ENCODE peak calls at places on chromosomes 16 and 17, in ten cellular contexts. Z is PC-9; J is IMR-90; V is mucosa of descending colon; T is PC-3; U is adrenal gland; C is Peyer's patch; A is heart right ventricle; I is cardiac muscle cell; N is CD8-positive, alpha-beta T cell. M is an unnamed sample. For H3K4me1, the result is how much of the 10 kb centered on the place peaks cover.

GRCh38 chr16:13112639-13113038 is 211.2 kb downstream of the SHISA9 start:
- DNase-seq in Z (no peak), J (no peak), V (no peak), T (no peak), U (no peak), C (no peak), A (no peak), I (no peak), N (no peak), M (no peak)

GRCh38 chr16:87642491-87642890 is 40.2 kb downstream of the JPH3 start:
- DNase-seq in Z (no peak), J (no peak), V (no peak), T (no peak), U (no peak), C (no peak), A (no peak), I (no peak), N (no peak), M (no peak)

GRCh38 chr16:55126456-55126855 is 195.8 kb downstream of the IRX5 start:
- DNase-seq in Z (no peak), J (no peak), V (no peak), T (no peak), U (no peak), C (no peak), A (no peak), I (no peak), N (no peak), M (no peak)

GRCh38 chr16:55498101-55498500 is 10.8 kb upstream of the LPCAT2 start:
- DNase-seq in Z (no peak), J (no peak), V (no peak), T (no peak), U (no peak), C (no peak), A (no peak), I (no peak), N (no peak), M (no peak)

GRCh38 chr16:79816081-79816497 is 215.6 kb upstream of the MAF start:
- DNase-seq in Z (no peak), J (no peak), V (no peak), T (no peak), U (no peak), C (no peak), A (peak), I (no peak), N (no peak), M (peak)

GRCh38 chr16:54976651-54977200 is 46.1 kb downstream of the IRX5 start:
- DNase-seq in Z (no peak), J (no peak), V (no peak), T (no peak), U (no peak), C (no peak), A (no peak), I (no peak), N (no peak), M (no peak)

GRCh38 chr16:70258065-70258464 is 6.3 kb upstream of the EXOSC6 start:
- DNase-seq in Z (no peak), J (no peak), V (no peak), T (no peak), U (no peak), C (no peak), A (no peak), I (no peak), N (no peak), M (no peak)

GRCh38 chr17:83185023-83186002 is 105.9 kb downstream of the METRNL start:
- DNase-seq in Z (no peak), J (no peak), V (no peak), T (no peak), U (no peak), C (peak), A (no peak), I (no peak), N (peak), M (no peak)

GRCh38 chr17:17053446-17054379 is 11.5 kb downstream of the MPRIP start:
- DNase-seq in Z (no peak), J (no peak), V (no peak), T (no peak), U (peak), C (no peak), A (no peak), I (no peak), N (no peak), M (no peak)

GRCh38 chr16:66014221-66014620 is 352.3 kb upstream of the CDH5 start:
- DNase-seq in Z (no peak), J (no peak), V (no peak), T (no peak), U (no peak), C (no peak), A (no peak), I (no peak), N (no peak), M (no peak)

GRCh38 chr16:68375801-68376536 is 65.2 kb downstream of the PRMT7 start:
- DNase-seq in Z (no peak), J (no peak), V (no peak), T (no peak), U (no peak), C (no peak), A (no peak), I (no peak), N (no peak), M (no peak)

GRCh38 chr16:68374251-68374805 is 63.5 kb downstream of the PRMT7 start:
- DNase-seq in Z (no peak), J (no peak), V (no peak), T (no peak), U (no peak), C (no peak), A (no peak), I (no peak), N (no peak), M (no peak)

GRCh38 chr16:68376590-68376989 is 65.8 kb downstream of the PRMT7 start:
- DNase-seq in Z (no peak), J (no peak), V (no peak), T (no peak), U (no peak), C (no peak), A (no peak), I (no peak), N (no peak), M (no peak)

GRCh38 chr16:68373528-68374250 is 62.9 kb downstream of the PRMT7 start:
- DNase-seq in Z (no peak), J (no peak), V (no peak), T (no peak), U (no peak), C (no peak), A (no peak), I (no peak), N (no peak), M (no peak)

DNA sequence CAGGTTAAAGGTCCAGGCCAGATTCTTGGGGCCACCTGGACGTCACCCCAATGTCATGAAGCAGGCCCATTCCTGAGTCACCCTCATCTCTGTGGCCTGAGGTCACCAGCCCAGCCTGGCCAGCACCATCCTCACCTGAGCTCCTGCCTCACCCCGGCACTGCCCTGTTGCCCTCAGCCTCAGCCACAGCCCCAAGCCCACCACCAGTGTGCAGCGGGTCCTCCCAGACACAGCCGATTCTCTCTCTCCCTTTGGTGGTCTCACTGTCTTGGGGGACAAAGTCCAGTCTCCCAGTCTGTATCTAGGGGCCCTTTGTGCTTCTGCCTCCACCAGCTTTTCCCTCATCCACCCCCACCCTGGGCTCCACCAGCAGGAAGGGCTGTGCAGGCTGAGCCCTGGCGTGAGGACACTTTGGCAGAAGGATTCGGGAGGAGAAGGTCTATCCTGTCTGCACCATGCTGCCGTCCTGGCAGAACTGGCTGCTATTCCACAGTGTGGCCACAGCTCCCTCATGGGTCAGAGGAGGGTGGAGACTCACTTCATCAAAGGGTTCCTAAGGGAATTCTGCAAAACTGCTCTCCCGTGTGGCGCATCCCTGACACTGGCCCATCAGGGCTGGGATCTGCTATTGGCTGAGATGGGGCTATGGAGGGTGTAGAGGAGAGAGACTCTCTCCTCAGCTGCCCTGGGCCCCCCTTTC is 64.3 kb downstream of the PRMT7 start:
- DNase-seq in Z (no peak), J (no peak), V (no peak), T (no peak), U (no peak), C (no peak), A (no peak), I (no peak), N (no peak), M (no peak)
- H3K4me1 ChIP-seq in Z (under half), J (under half), V (under half), T (under half), U (under half), C (under half), A (under half), I (under half), N (under half), M (under half)

GRCh38 chr17:4908711-4909496 is 6.0 kb upstream of the CHRNE start:
- DNase-seq in Z (peak), J (peak), V (peak), T (peak), U (peak), C (peak), A (peak), I (peak), N (peak), M (peak)
- TF ChIP-seq CTCF in Z (peak), J (peak), V (peak), T (peak), U (peak), C (peak), A (peak), I (peak), N (peak), M (peak)

DNA sequence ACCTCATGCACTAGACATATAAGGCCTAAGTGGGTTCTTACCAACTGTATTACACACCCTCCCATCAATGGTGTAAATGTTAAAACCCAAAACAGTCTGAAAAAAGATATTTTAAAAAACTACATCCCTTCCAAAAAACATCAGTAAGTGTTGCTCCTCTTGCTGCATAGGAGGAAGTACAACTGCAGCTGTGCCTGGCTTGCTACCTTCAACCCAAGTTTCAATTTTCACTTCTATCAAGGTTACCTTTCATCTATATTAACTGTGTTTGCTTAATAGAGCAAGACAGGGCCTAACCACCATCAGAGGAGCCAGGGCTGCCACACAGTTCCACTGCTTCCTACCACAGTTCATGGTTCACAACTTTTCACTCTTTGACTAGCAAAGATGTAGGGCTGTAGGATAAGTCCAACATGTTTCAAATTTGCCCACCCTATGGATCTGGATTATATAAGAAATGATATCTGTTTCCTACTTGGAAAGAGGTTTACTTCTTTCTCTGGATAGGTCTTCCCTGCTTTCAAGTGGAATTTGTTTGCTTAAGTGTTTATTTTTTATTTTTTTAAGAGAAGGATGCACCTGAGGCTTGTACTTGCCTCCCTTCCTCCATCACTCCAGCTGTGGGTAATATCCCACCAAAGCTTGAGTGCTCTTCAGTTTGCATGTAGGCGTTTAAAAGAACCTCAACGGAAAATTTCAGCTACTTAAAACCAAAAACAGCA is 56.7 kb downstream of the GRB7 start:
- DNase-seq in Z (no peak), J (no peak), V (no peak), T (no peak), U (no peak), C (peak), A (no peak), I (no peak), N (no peak), M (no peak)
- H3K4me1 ChIP-seq in Z (under half), J (under half), V (under half), T (under half), U (under half), C (under half), A (under half), I (under half), N (half or more), M (under half)

GRCh38 chr17:12395733-12396354 is 269.8 kb upstream of the MYOCD start:
- DNase-seq in Z (no peak), J (no peak), V (no peak), T (peak), U (peak), C (no peak), A (no peak), I (peak), N (no peak), M (no peak)
- TF ChIP-seq CTCF in Z (peak), J (peak), V (peak), T (peak), U (peak), C (peak), A (peak), I (peak), N (no peak), M (peak)

GRCh38 chr17:40912506-40913220 is 24.8 kb downstream of the KRT23 start:
- DNase-seq in Z (no peak), J (no peak), V (no peak), T (peak), U (no peak), C (no peak), A (no peak), I (no peak), N (no peak), M (no peak)
- H3K4me1 ChIP-seq in Z (half or more), J (under half), V (under half), T (half or more), U (under half), C (under half), A (under half), I (under half), N (under half), M (under half)

GRCh38 chr17:35984140-35984539 is 2.4 kb downstream of the CCL14 start:
- DNase-seq in Z (no peak), J (no peak), V (no peak), T (no peak), U (no peak), C (no peak), A (no peak), I (no peak), N (no peak), M (no peak)

GRCh38 chr17:35991075-35991474 is 4.5 kb upstream of the CCL14 start:
- DNase-seq in Z (no peak), J (no peak), V (no peak), T (no peak), U (no peak), C (no peak), A (no peak), I (no peak), N (no peak), M (no peak)

GRCh38 chr17:35988164-35988563 is 1.6 kb upstream of the CCL14 start:
- DNase-seq in Z (no peak), J (no peak), V (no peak), T (no peak), U (no peak), C (no peak), A (no peak), I (no peak), N (no peak), M (no peak)

GRCh38 chr17:35982409-35983191 is 1.3 kb upstream of the CCL16 start:
- DNase-seq in Z (no peak), J (no peak), V (no peak), T (no peak), U (no peak), C (no peak), A (no peak), I (no peak), N (no peak), M (no peak)

DNA sequence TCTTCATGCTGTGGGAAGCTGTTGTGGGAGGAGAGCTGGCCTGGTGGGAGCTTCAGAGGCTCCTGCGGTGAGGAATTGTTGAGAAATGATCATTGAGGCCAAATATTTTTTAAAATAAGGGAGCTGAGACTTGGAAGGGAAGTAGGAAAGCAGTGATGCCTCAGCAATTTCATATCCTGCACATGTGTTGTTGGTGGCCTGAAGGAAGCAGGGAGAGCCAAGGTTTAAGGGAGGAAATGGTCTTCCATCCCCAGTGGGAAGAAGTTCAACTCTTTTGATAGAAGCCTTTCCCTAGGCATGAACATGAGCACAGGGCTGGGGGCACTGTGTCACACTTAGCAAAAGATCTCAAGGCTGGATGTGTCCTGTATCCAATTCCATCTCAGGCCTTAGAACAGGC is at the start of gene CCL14:
- DNase-seq in Z (no peak), J (no peak), V (no peak), T (no peak), U (no peak), C (no peak), A (no peak), I (no peak), N (no peak), M (no peak)
- TF ChIP-seq CTCF in Z (no peak), J (no peak), V (no peak), T (no peak), U (no peak), C (no peak), A (no peak), I (no peak), N (no peak), M (no peak)

GRCh38 chr17:57879437-57880085 is 29.7 kb upstream of the MRPS23 start:
- DNase-seq in Z (no peak), J (no peak), V (no peak), T (peak), U (no peak), C (no peak), A (no peak), I (no peak), N (no peak), M (no peak)
- H3K4me1 ChIP-seq in Z (half or more), J (half or more), V (under half), T (half or more), U (under half), C (under half), A (half or more), I (under half), N (under half), M (under half)

GRCh38 chr17:3729881-3730280 is 6.2 kb downstream of the HASPIN start:
- DNase-seq in Z (no peak), J (no peak), V (no peak), T (no peak), U (no peak), C (no peak), A (no peak), I (no peak), N (no peak), M (no peak)

GRCh38 chr17:3730881-3731429 is 7.3 kb downstream of the HASPIN start:
- DNase-seq in Z (no peak), J (peak), V (no peak), T (no peak), U (no peak), C (no peak), A (no peak), I (peak), N (no peak), M (no peak)

GRCh38 chr17:3735515-3735914 is 11.8 kb downstream of the HASPIN start:
- DNase-seq in Z (no peak), J (peak), V (peak), T (no peak), U (no peak), C (no peak), A (no peak), I (no peak), N (no peak), M (no peak)

GRCh38 chr17:3727041-3727440 is 3.3 kb downstream of the HASPIN start:
- DNase-seq in Z (no peak), J (no peak), V (no peak), T (no peak), U (no peak), C (no peak), A (no peak), I (no peak), N (no peak), M (no peak)

DNA sequence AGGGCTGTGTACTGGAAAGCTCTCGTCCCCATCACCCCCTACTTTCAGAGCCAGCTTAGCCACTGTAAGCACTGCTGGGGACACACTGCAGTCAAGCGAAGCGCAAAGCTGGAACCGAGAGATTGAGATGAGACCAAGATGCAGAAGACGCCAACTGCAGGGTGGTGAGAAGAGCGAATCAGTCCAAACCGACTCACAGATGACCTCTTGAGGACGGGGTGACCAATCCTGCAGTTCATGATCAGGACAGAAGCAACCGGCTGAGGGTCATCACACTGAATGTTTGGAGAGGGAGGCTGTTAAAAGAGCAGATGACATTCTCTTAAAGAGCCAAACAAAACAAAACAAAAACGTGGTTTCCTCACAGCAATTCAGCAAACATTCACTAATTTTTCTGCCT is 8.5 kb downstream of the HASPIN start:
- DNase-seq in Z (no peak), J (peak), V (no peak), T (no peak), U (peak), C (peak), A (no peak), I (peak), N (no peak), M (no peak)
- TF ChIP-seq CTCF in Z (no peak), J (no peak), V (no peak), T (no peak), U (no peak), C (peak), A (no peak), I (no peak), N (no peak), M (no peak)

GRCh38 chr17:19728114-19728495 is 11.7 kb upstream of the SLC47A2 start:
- DNase-seq in Z (peak), J (peak), V (peak), T (peak), U (peak), C (peak), A (peak), I (peak), N (no peak), M (peak)

GRCh38 chr17:19724501-19725420 is 8.4 kb upstream of the SLC47A2 start:
- DNase-seq in Z (peak), J (no peak), V (peak), T (no peak), U (peak), C (peak), A (peak), I (peak), N (peak), M (peak)

GRCh38 chr17:19727466-19728113 is 11.2 kb upstream of the SLC47A2 start:
- DNase-seq in Z (peak), J (peak), V (peak), T (no peak), U (peak), C (no peak), A (peak), I (peak), N (no peak), M (peak)

GRCh38 chr17:19725486-19725885 is 9.1 kb upstream of the SLC47A2 start:
- DNase-seq in Z (no peak), J (no peak), V (no peak), T (no peak), U (no peak), C (no peak), A (no peak), I (no peak), N (no peak), M (no peak)

GRCh38 chr17:19726615-19727376 is 10.4 kb upstream of the SLC47A2 start:
- DNase-seq in Z (no peak), J (no peak), V (no peak), T (no peak), U (no peak), C (no peak), A (no peak), I (peak), N (no peak), M (no peak)
- H3K4me1 ChIP-seq in Z (half or more), J (under half), V (under half), T (under half), U (under half), C (under half), A (under half), I (under half), N (under half), M (under half)

DNA sequence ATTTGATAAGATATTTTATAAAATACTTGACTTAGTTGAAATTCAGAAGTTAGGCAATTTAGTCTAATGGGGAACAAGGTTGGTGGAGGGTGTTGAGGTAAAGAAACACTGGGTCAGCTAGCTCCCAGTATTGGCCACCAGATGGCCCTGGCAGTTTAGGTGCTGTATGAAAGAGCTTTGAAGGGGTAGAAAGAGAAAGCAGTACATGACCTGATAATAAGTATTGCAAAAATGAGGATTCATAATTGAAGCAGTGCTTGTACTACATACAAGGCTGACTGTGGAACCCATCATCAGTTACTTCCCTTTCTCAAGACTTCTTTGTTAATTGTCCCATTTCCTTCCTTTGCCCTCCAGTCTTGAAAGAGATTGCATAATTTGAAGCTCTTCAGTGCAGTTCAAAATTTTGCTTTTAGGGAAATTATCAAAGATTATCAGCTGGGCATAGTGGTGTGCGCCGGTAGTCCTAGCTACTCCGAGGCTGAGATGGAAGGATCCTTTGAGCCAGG is 29.4 kb downstream of the TANC2 start:
- DNase-seq in Z (no peak), J (peak), V (peak), T (peak), U (no peak), C (no peak), A (peak), I (peak), N (no peak), M (no peak)
- TF ChIP-seq CTCF in Z (peak), J (peak), V (no peak), T (peak), U (no peak), C (peak), A (no peak), I (peak), N (peak), M (peak)